ENCODE peak calls at places on chromosomes 13 and 19, in six cellular contexts. F is esophagus squamous epithelium, Q is psoas muscle, E is tibial nerve, A is heart right ventricle, R is Peyer's patch. T is an unnamed sample. For H3K9me3, the result is how much of the 10 kb centered on the place peaks cover.

GRCh38 chr13:113321546-113321945 is 24.5 kb downstream of the LAMP1 start:
- DNase-seq in Q (no peak), A (no peak), R (no peak), E (no peak), F (no peak), T (no peak)

GRCh38 chr13:33072282-33072681 is 56.1 kb downstream of the KL start:
- DNase-seq in E (no peak), R (no peak), Q (no peak), A (no peak), F (no peak), T (no peak)

GRCh38 chr19:43804443-43804842 is 2.2 kb upstream of the LYPD5 start:
- DNase-seq in A (no peak), Q (no peak), E (no peak), F (no peak), R (no peak), T (no peak)

GRCh38 chr13:108154421-108154858 is 60.9 kb downstream of the LIG4 start:
- DNase-seq in E (no peak), R (no peak), Q (no peak), A (no peak), F (no peak), T (no peak)

GRCh38 chr13:112888238-112889111 is 80.5 kb upstream of the MCF2L start:
- DNase-seq in E (no peak), F (no peak), Q (no peak), R (no peak), A (no peak), T (no peak)

GRCh38 chr13:113138792-113139551 is 16.4 kb downstream of the F10 start:
- DNase-seq in A (no peak), Q (no peak), F (no peak), R (no peak), E (no peak), T (no peak)

GRCh38 chr19:40932008-40932959 is 50.3 kb upstream of the CYP2A7 start:
- DNase-seq in R (no peak), Q (no peak), A (no peak), E (no peak), F (no peak), T (no peak)

GRCh38 chr13:88125055-88125454 is 453.9 kb downstream of the SLITRK5 start:
- DNase-seq in F (no peak), R (no peak), E (no peak), Q (no peak), A (no peak), T (no peak)

GRCh38 chr19:43623889-43624670 is 4.7 kb upstream of the ZNF428 start:
- DNase-seq in A (no peak), Q (no peak), R (no peak), E (no peak), F (no peak), T (no peak)

GRCh38 chr19:6632002-6632621 is 37.8 kb downstream of the TNFSF14 start:
- DNase-seq in F (peak), A (no peak), Q (no peak), R (no peak), E (peak), T (peak)

GRCh38 chr13:30738946-30739528 is 3.7 kb downstream of the ALOX5AP start:
- DNase-seq in F (no peak), R (no peak), Q (no peak), E (no peak), A (no peak), T (no peak)

GRCh38 chr19:48551437-48552302 is at the start of gene SULT2B1:
- DNase-seq in A (no peak), F (no peak), R (peak), E (no peak), Q (no peak), T (no peak)

GRCh38 chr13:34148359-34148758 is 330.4 kb downstream of the RFC3 start:
- DNase-seq in A (no peak), F (no peak), Q (no peak), R (no peak), E (no peak), T (no peak)

GRCh38 chr13:49641810-49642291 is 13.5 kb downstream of the ARL11 start:
- DNase-seq in Q (peak), F (peak), R (no peak), E (peak), A (no peak), T (no peak)

GRCh38 chr13:32205426-32206096 is 109.6 kb downstream of the ZAR1L start:
- DNase-seq in F (no peak), Q (no peak), E (no peak), R (no peak), A (no peak), T (no peak)

GRCh38 chr13:19958119-19959111 is at the start of gene ZMYM2:
- DNase-seq in A (peak), F (peak), E (peak), Q (peak), R (peak), T (peak)

GRCh38 chr13:19960673-19961015 is 2.1 kb downstream of the ZMYM2 start:
- DNase-seq in F (no peak), Q (no peak), E (no peak), A (no peak), R (no peak), T (peak)

GRCh38 chr13:19959141-19959830 is 759 bp downstream of the ZMYM2 start:
- DNase-seq in R (peak), F (peak), Q (peak), A (peak), E (peak), T (peak)

GRCh38 chr13:19961484-19961883 is 3.0 kb downstream of the ZMYM2 start:
- DNase-seq in E (no peak), R (no peak), A (no peak), F (no peak), Q (no peak), T (no peak)

DNA sequence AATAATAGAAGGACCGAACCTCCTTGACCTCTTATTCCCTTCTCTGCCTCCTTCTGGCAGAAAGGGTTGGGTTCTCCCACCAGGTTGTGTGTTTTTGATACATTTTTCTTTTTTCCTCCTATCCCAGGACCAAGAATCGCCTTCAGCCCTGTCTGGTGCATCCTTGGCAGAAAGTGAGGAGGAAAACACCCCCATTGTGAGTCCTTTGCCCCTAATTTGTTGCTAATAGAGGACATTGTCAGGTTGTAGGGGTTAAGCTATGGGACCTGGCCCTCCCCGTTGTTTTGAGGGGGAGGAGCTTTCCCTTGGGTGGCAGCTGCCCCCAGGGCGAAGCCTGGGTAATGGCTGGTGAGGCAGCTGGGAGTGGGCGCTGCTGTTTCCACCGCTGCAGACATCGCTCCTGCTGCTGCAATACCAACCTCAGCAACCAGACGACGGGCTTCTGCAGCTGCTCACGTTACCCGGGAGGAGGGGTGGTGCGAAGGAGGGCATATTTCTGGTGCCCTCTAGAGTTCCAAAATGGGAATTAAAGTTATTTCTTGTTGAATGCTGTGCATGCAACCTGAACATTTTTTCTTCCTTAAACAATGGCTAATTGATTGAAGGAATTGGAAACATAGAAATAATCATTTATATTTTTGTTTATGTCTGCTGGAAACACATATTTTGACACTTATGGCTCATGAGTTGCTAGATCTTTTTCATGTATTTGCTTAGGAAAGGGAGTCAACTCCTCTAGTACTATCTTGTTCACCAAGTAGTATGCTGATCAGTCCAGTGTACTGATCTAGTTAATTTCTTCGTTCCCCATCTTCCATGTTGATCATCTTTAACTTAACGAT is 1.5 kb downstream of the ZMYM2 start:
- DNase-seq in F (peak), A (peak), R (peak), E (peak), Q (peak), T (peak)
- H3K9me3 ChIP-seq in F (under half), A (under half), R (under half), E (under half), Q (under half), T (under half)

GRCh38 chr19:30425885-30426838 is 54.0 kb downstream of the ZNF536 start:
- DNase-seq in Q (no peak), A (no peak), F (no peak), E (no peak), R (no peak), T (no peak)

GRCh38 chr19:30428856-30429255 is 56.7 kb downstream of the ZNF536 start:
- DNase-seq in R (no peak), F (no peak), Q (no peak), E (no peak), A (no peak), T (no peak)

GRCh38 chr19:30423481-30423880 is 51.3 kb downstream of the ZNF536 start:
- DNase-seq in Q (no peak), A (peak), E (no peak), R (no peak), F (no peak), T (no peak)

GRCh38 chr19:30428281-30428680 is 56.1 kb downstream of the ZNF536 start:
- DNase-seq in Q (no peak), R (no peak), E (no peak), F (no peak), A (no peak), T (no peak)

GRCh38 chr19:30426864-30427263 is 54.7 kb downstream of the ZNF536 start:
- DNase-seq in Q (no peak), A (no peak), E (no peak), R (no peak), F (no peak), T (no peak)
- H3K9me3 ChIP-seq in Q (under half), A (under half), E (under half), R (under half), F (under half), T (under half)

GRCh38 chr19:58196911-58197616 is 14.2 kb downstream of the ZNF274 start:
- DNase-seq in R (no peak), Q (no peak), A (no peak), F (no peak), E (no peak), T (no peak)
- H3K9me3 ChIP-seq in R (under half), Q (half or more), A (half or more), F (half or more), E (half or more), T (half or more)

GRCh38 chr13:79228972-79229371 is 177.1 kb downstream of the RBM26 start:
- DNase-seq in R (no peak), A (no peak), E (no peak), Q (no peak), F (no peak), T (no peak)
- H3K9me3 ChIP-seq in R (under half), A (under half), E (under half), Q (under half), F (under half), T (under half)

GRCh38 chr19:10192922-10193321 is 1.8 kb downstream of the DNMT1 start:
- DNase-seq in R (no peak), E (no peak), A (no peak), Q (no peak), F (no peak), T (no peak)

GRCh38 chr19:10194500-10195198 is at the start of gene DNMT1:
- DNase-seq in Q (peak), A (peak), F (peak), E (peak), R (peak), T (peak)

GRCh38 chr19:10191347-10191746 is 3.4 kb downstream of the DNMT1 start:
- DNase-seq in A (no peak), E (peak), F (no peak), Q (no peak), R (no peak), T (no peak)

GRCh38 chr19:10193666-10194499 is 870 bp downstream of the DNMT1 start:
- DNase-seq in F (no peak), E (no peak), Q (no peak), R (peak), A (no peak), T (peak)

GRCh38 chr19:10195199-10195519 is 406 bp upstream of the DNMT1 start:
- DNase-seq in E (no peak), A (no peak), R (no peak), F (no peak), Q (no peak), T (no peak)
- H3K9me3 ChIP-seq in E (under half), A (under half), R (under half), F (under half), Q (under half), T (under half)

GRCh38 chr19:11902228-11902627 is 14.6 kb downstream of the ZNF69 start:
- DNase-seq in Q (no peak), R (no peak), A (no peak), E (no peak), F (no peak), T (no peak)
- H3K9me3 ChIP-seq in Q (half or more), R (under half), A (half or more), E (half or more), F (under half), T (half or more)

GRCh38 chr19:50199254-50199545 is 4.2 kb upstream of the MYH14 start:
- DNase-seq in E (no peak), F (no peak), Q (no peak), R (peak), A (peak), T (no peak)

GRCh38 chr19:50196322-50196932 is 7.0 kb upstream of the MYH14 start:
- DNase-seq in F (no peak), A (no peak), Q (no peak), E (no peak), R (no peak), T (no peak)

GRCh38 chr19:50195224-50195623 is 8.2 kb upstream of the MYH14 start:
- DNase-seq in A (no peak), Q (no peak), R (no peak), F (no peak), E (no peak), T (no peak)

GRCh38 chr19:50198431-50199253 is 4.8 kb upstream of the MYH14 start:
- DNase-seq in Q (no peak), E (no peak), F (no peak), A (no peak), R (peak), T (no peak)

DNA sequence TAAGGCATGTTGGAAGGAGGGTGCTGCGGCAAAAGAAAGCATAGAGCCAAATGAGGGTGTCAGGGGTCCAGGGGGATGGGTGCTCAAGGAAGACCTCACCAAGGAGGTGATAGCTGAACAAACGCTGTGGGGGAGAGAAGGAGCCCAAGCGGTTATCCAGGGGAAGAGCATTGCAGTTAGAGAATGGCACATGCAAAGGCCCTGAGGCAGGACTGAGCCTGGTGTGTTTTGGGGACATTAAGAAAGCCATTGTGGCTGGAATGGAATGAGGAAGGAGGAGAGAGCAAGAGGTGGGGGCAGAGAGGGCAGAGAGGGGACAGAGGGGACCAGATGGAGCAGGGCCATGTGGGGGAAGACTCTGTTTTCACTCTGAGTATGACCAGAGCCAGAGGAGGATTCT is 6.1 kb upstream of the MYH14 start:
- DNase-seq in E (no peak), A (no peak), R (no peak), F (no peak), Q (no peak), T (no peak)
- H3K9me3 ChIP-seq in E (under half), A (under half), R (under half), F (under half), Q (under half), T (under half)

DNA sequence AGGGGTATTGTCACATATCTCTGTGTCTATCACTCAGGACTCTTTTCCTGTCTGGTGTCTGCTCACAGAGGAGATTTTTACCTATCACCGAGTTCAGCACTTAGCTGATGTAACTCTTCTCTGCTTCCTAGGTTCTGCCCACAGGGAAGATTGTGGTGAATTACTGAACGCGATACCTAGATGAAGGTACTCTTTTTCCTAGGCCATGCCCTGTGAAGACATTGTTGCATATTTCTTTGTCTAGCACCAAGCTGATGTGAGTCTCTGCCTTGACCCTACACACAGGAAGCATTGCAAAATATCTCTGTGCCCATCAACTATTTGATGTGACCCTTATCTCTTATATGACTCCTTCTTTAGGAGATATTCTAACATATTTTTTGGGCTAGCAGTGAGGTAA is 72.1 kb upstream of the ZNF43 start:
- DNase-seq in Q (no peak), R (no peak), F (no peak), A (no peak), E (no peak), T (no peak)
- H3K9me3 ChIP-seq in Q (under half), R (under half), F (under half), A (under half), E (under half), T (under half)

DNA sequence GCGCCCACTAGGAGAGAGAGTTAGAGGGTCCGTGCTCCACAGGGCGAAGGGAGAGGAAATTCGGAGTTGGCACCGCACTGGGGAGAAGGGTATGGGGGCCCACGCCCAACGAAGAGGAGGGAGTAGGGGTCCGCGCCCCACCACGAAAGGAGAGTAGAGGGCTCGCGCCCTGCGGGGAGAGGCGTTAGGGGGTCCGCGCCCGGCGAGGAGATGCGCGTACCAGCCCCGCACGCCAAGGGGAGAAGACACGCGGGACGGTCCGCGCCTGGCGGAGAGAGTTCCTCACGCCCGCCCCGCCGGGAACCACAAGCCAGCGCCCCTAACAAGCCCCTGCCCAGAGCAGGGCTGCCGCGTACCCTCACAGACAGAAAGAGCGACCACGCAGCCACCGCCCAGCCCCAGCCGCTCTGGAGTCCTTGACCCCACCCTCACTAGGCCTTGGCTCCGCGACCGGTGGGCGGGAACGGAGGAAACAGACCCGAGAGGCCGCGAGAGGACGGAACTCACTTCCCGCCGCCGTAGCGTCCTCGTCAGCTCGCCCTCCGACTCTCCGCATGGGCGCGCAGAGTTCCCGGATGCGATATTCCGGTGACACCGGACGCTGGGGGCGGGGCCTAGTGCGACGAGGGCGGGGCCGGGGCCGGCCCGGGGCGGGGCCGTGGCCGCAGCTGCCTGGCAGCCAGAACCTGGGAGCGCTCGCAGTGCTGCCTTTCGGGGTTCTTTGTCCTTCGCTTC is 20.0 kb upstream of the ZSCAN18 start:
- DNase-seq in Q (no peak), A (peak), F (no peak), E (no peak), R (no peak), T (no peak)
- H3K9me3 ChIP-seq in Q (under half), A (half or more), F (half or more), E (half or more), R (under half), T (half or more)